ENCODE peak calls at places on chromosome 21, in seven cellular contexts. I is tibial nerve; U is CD8-positive, alpha-beta T cell; Z is naive thymus-derived CD4-positive, alpha-beta T cell; R is mammary epithelial cell; E is HCT116; X is GM23248. G is an unnamed sample. For H3K27me3, the result is how much of the 10 kb centered on the place peaks cover.

GRCh38 chr21:42569732-42570301 is 56.2 kb downstream of the SLC37A1 start:
- DNase-seq in I (no peak), U (no peak), Z (no peak), R (no peak), E (no peak), X (no peak), G (no peak)

GRCh38 chr21:33265664-33266049 is 510 bp upstream of the IL10RB start:
- DNase-seq in I (peak), U (no peak), Z (peak), R (peak), E (no peak), X (peak), G (no peak)

GRCh38 chr21:37986751-37987399 is 70.6 kb upstream of the KCNJ6 start:
- DNase-seq in I (no peak), U (no peak), Z (no peak), R (no peak), E (no peak), X (no peak), G (no peak)

GRCh38 chr21:33816148-33816547 is 99.5 kb downstream of the ATP5PO start:
- DNase-seq in I (no peak), U (no peak), Z (no peak), R (no peak), E (no peak), X (no peak), G (no peak)

GRCh38 chr21:23542097-23542496 is 2065.2 kb downstream of the MRPL39 start:
- DNase-seq in I (no peak), U (no peak), Z (no peak), R (no peak), E (no peak), X (no peak), G (no peak)

GRCh38 chr21:19557046-19557445 is 1153.5 kb upstream of the TMPRSS15 start:
- DNase-seq in I (no peak), U (no peak), Z (no peak), R (no peak), E (no peak), X (no peak), G (no peak)

GRCh38 chr21:45972716-45973474 is 8.7 kb upstream of the COL6A1 start:
- DNase-seq in I (peak), U (no peak), Z (no peak), R (no peak), E (no peak), X (peak), G (peak)

GRCh38 chr21:43905726-43906455 is 40.9 kb downstream of the AGPAT3 start:
- DNase-seq in I (no peak), U (no peak), Z (no peak), R (no peak), E (no peak), X (no peak), G (no peak)

GRCh38 chr21:46188226-46189212 is 4.3 kb upstream of the SPATC1L start:
- DNase-seq in I (peak), U (no peak), Z (no peak), R (peak), E (peak), X (peak), G (no peak)

GRCh38 chr21:17781524-17781923 is 37.6 kb downstream of the C21orf91 start:
- DNase-seq in I (no peak), U (no peak), Z (no peak), R (no peak), E (no peak), X (no peak), G (no peak)

GRCh38 chr21:21003701-21004100 is 5.5 kb downstream of the NCAM2 start:
- DNase-seq in I (no peak), U (no peak), Z (no peak), R (no peak), E (peak), X (peak), G (no peak)

GRCh38 chr21:21952566-21952965 is 954.4 kb downstream of the NCAM2 start:
- DNase-seq in I (no peak), U (no peak), Z (no peak), R (no peak), E (no peak), X (no peak), G (no peak)

GRCh38 chr21:22679207-22679606 is 1681.0 kb downstream of the NCAM2 start:
- DNase-seq in I (no peak), U (no peak), Z (no peak), R (no peak), E (no peak), X (no peak), G (no peak)

GRCh38 chr21:31873696-31874599 is 1.1 kb downstream of the HUNK start:
- DNase-seq in I (peak), U (peak), Z (peak), R (no peak), E (no peak), X (peak), G (no peak)

GRCh38 chr21:37281579-37281978 is 14.4 kb upstream of the VPS26C start:
- DNase-seq in I (no peak), U (no peak), Z (no peak), R (no peak), E (no peak), X (no peak), G (no peak)

GRCh38 chr21:22201669-22202068 is 1203.5 kb downstream of the NCAM2 start:
- DNase-seq in I (no peak), U (no peak), Z (no peak), R (no peak), E (no peak), X (no peak), G (no peak)

GRCh38 chr21:43599728-43600127 is 59.6 kb downstream of the HSF2BP start:
- DNase-seq in I (no peak), U (no peak), Z (no peak), R (no peak), E (no peak), X (no peak), G (no peak)

GRCh38 chr21:43764576-43765495 is 11.3 kb downstream of the CSTB start:
- DNase-seq in I (no peak), U (no peak), Z (no peak), R (no peak), E (no peak), X (peak), G (no peak)

GRCh38 chr21:37369307-37369854 is 2.8 kb downstream of the DYRK1A start:
- DNase-seq in I (no peak), U (no peak), Z (no peak), R (no peak), E (no peak), X (no peak), G (no peak)

GRCh38 chr21:16488042-16488441 is 758.3 kb downstream of the USP25 start:
- DNase-seq in I (no peak), U (no peak), Z (no peak), R (no peak), E (no peak), X (no peak), G (no peak)

GRCh38 chr21:46295996-46296752 is 10.0 kb downstream of the YBEY start:
- DNase-seq in I (peak), U (peak), Z (peak), R (no peak), E (no peak), X (peak), G (no peak)

GRCh38 chr21:33162436-33162921 is 67.3 kb upstream of the IFNAR2 start:
- DNase-seq in I (no peak), U (no peak), Z (no peak), R (no peak), E (no peak), X (no peak), G (no peak)

GRCh38 chr21:18041012-18041411 is 203.6 kb upstream of the CHODL start:
- DNase-seq in I (peak), U (no peak), Z (no peak), R (no peak), E (no peak), X (no peak), G (no peak)

GRCh38 chr21:42650033-42650370 is 3.4 kb upstream of the PDE9A start:
- DNase-seq in I (no peak), U (no peak), Z (no peak), R (no peak), E (no peak), X (no peak), G (no peak)

GRCh38 chr21:27954806-27955205 is 987.9 kb upstream of the ADAMTS5 start:
- DNase-seq in I (no peak), U (no peak), Z (no peak), R (no peak), E (no peak), X (peak), G (peak)

GRCh38 chr21:17597680-17598079 is 15.0 kb downstream of the BTG3 start:
- DNase-seq in I (no peak), U (no peak), Z (no peak), R (no peak), E (no peak), X (no peak), G (no peak)

GRCh38 chr21:26795866-26796329 is 49.3 kb downstream of the ADAMTS1 start:
- DNase-seq in I (peak), U (no peak), Z (no peak), R (peak), E (no peak), X (peak), G (peak)

GRCh38 chr21:15826147-15826780 is 96.5 kb downstream of the USP25 start:
- DNase-seq in I (no peak), U (no peak), Z (peak), R (peak), E (peak), X (peak), G (no peak)

GRCh38 chr21:42845296-42845965 is 33.9 kb downstream of the WDR4 start:
- DNase-seq in I (no peak), U (no peak), Z (no peak), R (no peak), E (no peak), X (no peak), G (no peak)

GRCh38 chr21:37914211-37914900 is 1.9 kb downstream of the KCNJ6 start:
- DNase-seq in I (no peak), U (no peak), Z (no peak), R (peak), E (no peak), X (peak), G (no peak)

GRCh38 chr21:37017951-37018679 is 11.6 kb downstream of the RIPPLY3 start:
- DNase-seq in I (no peak), U (no peak), Z (no peak), R (no peak), E (no peak), X (no peak), G (no peak)

GRCh38 chr21:39332175-39332574 is 16.7 kb downstream of the HMGN1 start:
- DNase-seq in I (no peak), U (no peak), Z (no peak), R (no peak), E (no peak), X (no peak), G (no peak)
- H3K27me3 ChIP-seq in I (under half), U (under half), Z (under half), R (under half), E (under half), X (under half), G (under half)

GRCh38 chr21:44957901-44958451 is 18.1 kb downstream of the SLX9 start:
- DNase-seq in I (no peak), U (no peak), Z (no peak), R (no peak), E (no peak), X (no peak), G (no peak)
- H3K27ac ChIP-seq in I (peak), U (no peak), Z (no peak), R (no peak), E (no peak), X (no peak), G (no peak)

GRCh38 chr21:41530366-41530765 is 22.4 kb upstream of the TMPRSS2 start:
- DNase-seq in I (no peak), U (no peak), Z (no peak), R (no peak), E (no peak), X (no peak), G (no peak)
- H3K27me3 ChIP-seq in I (under half), U (under half), Z (under half), R (under half), E (under half), X (under half), G (under half)

GRCh38 chr21:35396655-35397054 is 347.6 kb upstream of the RUNX1 start:
- DNase-seq in I (no peak), U (no peak), Z (no peak), R (no peak), E (no peak), X (no peak), G (no peak)
- H3K27ac ChIP-seq in I (no peak), U (no peak), Z (no peak), R (no peak), E (no peak), X (no peak), G (no peak)